ENCODE peak calls at places on chromosomes 2 and 18, in five cellular contexts. One of them, this sample, is unnamed. For H3K9me3, the result is how much of the 10 kb centered on the place peaks cover.

GRCh38 chr2:177429688-177430325 is 37.2 kb downstream of the AGPS start:
- DNase-seq in right lobe of liver: no peak
- DNase-seq in HCT116: no peak
- DNase-seq in upper lobe of left lung: no peak
- DNase-seq in IMR-90: peak
- DNase-seq in this sample: no peak

GRCh38 chr2:96117701-96118588 is 1.6 kb upstream of the ADRA2B start:
- DNase-seq in IMR-90: no peak
- DNase-seq in upper lobe of left lung: no peak
- DNase-seq in HCT116: no peak
- DNase-seq in right lobe of liver: peak
- DNase-seq in this sample: no peak

GRCh38 chr2:127597046-127597983 is 48.6 kb upstream of the GPR17 start:
- DNase-seq in upper lobe of left lung: peak
- DNase-seq in IMR-90: no peak
- DNase-seq in right lobe of liver: no peak
- DNase-seq in HCT116: no peak
- DNase-seq in this sample: peak

GRCh38 chr2:11658623-11659475 is 11.1 kb downstream of the NTSR2 start:
- DNase-seq in IMR-90: no peak
- DNase-seq in HCT116: no peak
- DNase-seq in upper lobe of left lung: no peak
- DNase-seq in right lobe of liver: no peak
- DNase-seq in this sample: no peak

GRCh38 chr2:169159686-169160085 is 90.3 kb downstream of the DHRS9 start:
- DNase-seq in right lobe of liver: no peak
- DNase-seq in IMR-90: no peak
- DNase-seq in upper lobe of left lung: no peak
- DNase-seq in HCT116: no peak
- DNase-seq in this sample: no peak

GRCh38 chr2:231260442-231260841 is 62.0 kb downstream of the ARMC9 start:
- DNase-seq in IMR-90: peak
- DNase-seq in upper lobe of left lung: no peak
- DNase-seq in right lobe of liver: no peak
- DNase-seq in HCT116: no peak
- DNase-seq in this sample: peak

GRCh38 chr2:223494496-223494895 is 107.7 kb downstream of the SCG2 start:
- DNase-seq in IMR-90: no peak
- DNase-seq in HCT116: no peak
- DNase-seq in right lobe of liver: no peak
- DNase-seq in upper lobe of left lung: no peak
- DNase-seq in this sample: no peak

GRCh38 chr2:30979822-30980245 is 158.4 kb downstream of the GALNT14 start:
- DNase-seq in HCT116: peak
- DNase-seq in upper lobe of left lung: no peak
- DNase-seq in IMR-90: peak
- DNase-seq in right lobe of liver: no peak
- DNase-seq in this sample: no peak

GRCh38 chr18:74989134-74989533 is 219.8 kb downstream of the PTGR3 start:
- DNase-seq in upper lobe of left lung: no peak
- DNase-seq in right lobe of liver: no peak
- DNase-seq in IMR-90: no peak
- DNase-seq in HCT116: no peak
- DNase-seq in this sample: no peak

GRCh38 chr2:2764739-2765138 is 433.7 kb upstream of the MYT1L start:
- DNase-seq in HCT116: no peak
- DNase-seq in right lobe of liver: peak
- DNase-seq in IMR-90: no peak
- DNase-seq in upper lobe of left lung: no peak
- DNase-seq in this sample: no peak
- H3K9me3 ChIP-seq in HCT116: under half
- H3K9me3 ChIP-seq in right lobe of liver: under half
- H3K9me3 ChIP-seq in IMR-90: half or more
- H3K9me3 ChIP-seq in upper lobe of left lung: under half
- H3K9me3 ChIP-seq in this sample: under half

GRCh38 chr2:190366248-190366753 is 22.9 kb downstream of the INPP1 start:
- DNase-seq in upper lobe of left lung: no peak
- DNase-seq in right lobe of liver: no peak
- DNase-seq in IMR-90: no peak
- DNase-seq in HCT116: no peak
- DNase-seq in this sample: no peak

GRCh38 chr2:190367091-190367490 is 23.7 kb downstream of the INPP1 start:
- DNase-seq in HCT116: no peak
- DNase-seq in right lobe of liver: no peak
- DNase-seq in upper lobe of left lung: no peak
- DNase-seq in IMR-90: no peak
- DNase-seq in this sample: no peak

GRCh38 chr2:190362894-190363293 is 19.5 kb downstream of the INPP1 start:
- DNase-seq in IMR-90: no peak
- DNase-seq in HCT116: no peak
- DNase-seq in right lobe of liver: no peak
- DNase-seq in upper lobe of left lung: no peak
- DNase-seq in this sample: no peak

GRCh38 chr2:190369635-190370034 is 26.2 kb downstream of the INPP1 start:
- DNase-seq in HCT116: no peak
- DNase-seq in right lobe of liver: no peak
- DNase-seq in IMR-90: no peak
- DNase-seq in upper lobe of left lung: no peak
- DNase-seq in this sample: no peak

DNA sequence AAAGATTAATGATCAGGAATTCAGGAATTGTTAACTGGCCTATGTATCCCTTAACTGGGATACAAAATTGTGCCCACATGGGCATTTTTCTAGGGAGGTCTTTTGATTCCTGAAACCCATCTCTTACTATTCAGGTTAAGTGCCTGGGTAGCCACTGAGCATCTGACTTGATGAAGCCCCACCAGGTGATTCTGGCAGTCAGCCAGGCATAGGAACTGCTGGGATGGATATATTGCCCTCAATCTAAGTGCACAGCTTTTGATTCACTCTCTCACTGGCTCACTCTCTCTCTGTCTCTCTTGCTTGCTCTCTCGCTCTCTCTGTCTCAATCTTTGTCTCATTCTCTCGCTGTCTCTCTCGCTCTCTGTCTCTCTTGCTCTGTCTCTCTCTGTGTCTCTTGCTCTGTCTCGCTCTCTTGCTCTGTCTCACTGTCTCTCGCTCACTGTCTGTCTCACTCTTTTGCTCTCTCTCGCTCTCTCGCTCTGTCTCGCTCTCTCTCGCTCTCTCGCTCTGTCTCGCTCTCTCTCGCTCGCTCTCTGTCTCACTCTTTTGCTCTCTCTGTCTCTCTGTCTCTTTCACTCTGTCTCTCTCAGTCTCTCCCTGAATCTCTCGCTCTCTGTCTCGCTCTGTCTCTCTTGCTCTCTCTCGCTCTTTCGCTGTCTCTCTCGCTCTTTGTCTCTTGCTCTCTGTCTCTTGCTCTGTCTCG is 22.3 kb downstream of the INPP1 start:
- DNase-seq in HCT116: no peak
- DNase-seq in upper lobe of left lung: no peak
- DNase-seq in IMR-90: no peak
- DNase-seq in right lobe of liver: no peak
- DNase-seq in this sample: no peak
- H3K27ac ChIP-seq in HCT116: no peak
- H3K27ac ChIP-seq in upper lobe of left lung: no peak
- H3K27ac ChIP-seq in IMR-90: no peak
- H3K27ac ChIP-seq in right lobe of liver: no peak
- H3K27ac ChIP-seq in this sample: no peak

GRCh38 chr2:69250981-69251380 is 136.0 kb downstream of the GFPT1 start:
- DNase-seq in HCT116: no peak
- DNase-seq in right lobe of liver: no peak
- DNase-seq in upper lobe of left lung: no peak
- DNase-seq in IMR-90: no peak
- DNase-seq in this sample: no peak

GRCh38 chr2:69248232-69248631 is 138.8 kb downstream of the GFPT1 start:
- DNase-seq in right lobe of liver: no peak
- DNase-seq in upper lobe of left lung: no peak
- DNase-seq in IMR-90: no peak
- DNase-seq in HCT116: no peak
- DNase-seq in this sample: no peak

GRCh38 chr2:69253033-69253535 is 133.9 kb downstream of the GFPT1 start:
- DNase-seq in HCT116: no peak
- DNase-seq in right lobe of liver: no peak
- DNase-seq in IMR-90: peak
- DNase-seq in upper lobe of left lung: no peak
- DNase-seq in this sample: no peak

GRCh38 chr2:69255760-69256159 is 131.3 kb downstream of the GFPT1 start:
- DNase-seq in upper lobe of left lung: no peak
- DNase-seq in right lobe of liver: no peak
- DNase-seq in IMR-90: no peak
- DNase-seq in HCT116: no peak
- DNase-seq in this sample: no peak

DNA sequence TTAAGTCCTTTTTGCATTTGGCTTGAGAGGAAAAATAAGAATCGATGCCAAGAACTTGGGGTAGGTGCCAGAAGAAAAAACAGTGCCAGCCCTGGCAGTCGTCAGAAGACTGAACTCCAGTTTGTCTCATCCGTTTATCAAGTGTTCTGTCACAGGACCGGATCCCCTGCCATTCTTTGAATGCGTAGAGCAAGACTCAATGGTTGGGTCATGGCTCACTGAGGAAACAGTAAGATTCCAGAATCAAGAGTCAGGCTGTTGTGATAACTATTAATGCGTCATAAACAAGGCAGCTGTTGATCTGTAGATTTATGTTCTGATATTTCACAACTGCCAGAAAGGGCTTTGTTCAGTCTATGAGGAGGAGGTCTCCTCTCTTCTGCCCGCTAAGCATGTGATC is 133.1 kb downstream of the GFPT1 start:
- DNase-seq in upper lobe of left lung: no peak
- DNase-seq in HCT116: no peak
- DNase-seq in IMR-90: peak
- DNase-seq in right lobe of liver: no peak
- DNase-seq in this sample: peak
- TF ChIP-seq POLR2A in upper lobe of left lung: no peak
- TF ChIP-seq POLR2A in HCT116: no peak
- TF ChIP-seq POLR2A in IMR-90: peak
- TF ChIP-seq POLR2A in right lobe of liver: no peak
- TF ChIP-seq POLR2A in this sample: no peak

GRCh38 chr18:42412896-42413295 is 457.9 kb downstream of the PIK3C3 start:
- DNase-seq in right lobe of liver: no peak
- DNase-seq in HCT116: no peak
- DNase-seq in upper lobe of left lung: no peak
- DNase-seq in IMR-90: no peak
- DNase-seq in this sample: no peak
- H3K9me3 ChIP-seq in right lobe of liver: under half
- H3K9me3 ChIP-seq in HCT116: under half
- H3K9me3 ChIP-seq in upper lobe of left lung: under half
- H3K9me3 ChIP-seq in IMR-90: under half
- H3K9me3 ChIP-seq in this sample: under half

GRCh38 chr2:43358688-43359201 is 132.3 kb upstream of the ZFP36L2 start:
- DNase-seq in HCT116: no peak
- DNase-seq in upper lobe of left lung: no peak
- DNase-seq in right lobe of liver: no peak
- DNase-seq in IMR-90: peak
- DNase-seq in this sample: no peak
- H3K27ac ChIP-seq in HCT116: no peak
- H3K27ac ChIP-seq in upper lobe of left lung: no peak
- H3K27ac ChIP-seq in right lobe of liver: peak
- H3K27ac ChIP-seq in IMR-90: peak
- H3K27ac ChIP-seq in this sample: peak

DNA sequence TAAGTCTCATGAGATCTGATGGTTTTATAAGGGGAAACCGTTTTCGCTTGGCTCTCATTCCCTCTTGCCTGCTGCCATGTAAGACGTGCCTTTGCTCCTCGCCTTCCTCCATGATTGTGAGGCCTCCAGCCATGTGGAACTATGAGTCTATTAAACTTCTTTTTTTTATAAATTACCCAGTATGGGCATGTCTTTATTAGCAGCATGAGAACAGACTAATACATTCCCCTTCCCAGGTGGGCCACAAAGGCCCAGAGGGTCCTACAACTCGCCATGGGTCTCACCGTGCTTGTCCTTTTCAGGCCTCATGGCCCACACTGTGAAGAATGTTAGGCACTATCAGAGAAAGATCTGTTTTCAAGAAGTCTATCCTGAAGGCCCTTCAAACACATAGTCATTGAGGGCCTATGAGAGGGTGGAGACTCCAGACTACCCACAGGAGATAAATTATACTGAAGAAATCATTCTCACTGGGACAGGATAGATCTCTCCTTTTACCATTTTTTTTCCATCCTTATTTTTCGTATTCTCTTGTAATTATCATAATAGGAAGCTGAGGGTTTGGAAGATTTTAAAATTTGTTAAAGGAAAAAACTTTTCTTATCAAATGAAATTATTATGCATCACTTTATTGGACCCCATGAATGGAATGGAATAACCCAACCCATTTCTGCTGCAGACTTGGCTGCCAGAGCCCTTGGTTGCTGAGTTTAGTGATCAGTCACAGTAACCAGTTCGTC is 91.0 kb upstream of the MSH2 start:
- DNase-seq in right lobe of liver: no peak
- DNase-seq in HCT116: no peak
- DNase-seq in upper lobe of left lung: no peak
- DNase-seq in IMR-90: no peak
- DNase-seq in this sample: no peak
- TF ChIP-seq POLR2A in right lobe of liver: no peak
- TF ChIP-seq POLR2A in HCT116: no peak
- TF ChIP-seq POLR2A in upper lobe of left lung: no peak
- TF ChIP-seq POLR2A in IMR-90: no peak
- TF ChIP-seq POLR2A in this sample: no peak

DNA sequence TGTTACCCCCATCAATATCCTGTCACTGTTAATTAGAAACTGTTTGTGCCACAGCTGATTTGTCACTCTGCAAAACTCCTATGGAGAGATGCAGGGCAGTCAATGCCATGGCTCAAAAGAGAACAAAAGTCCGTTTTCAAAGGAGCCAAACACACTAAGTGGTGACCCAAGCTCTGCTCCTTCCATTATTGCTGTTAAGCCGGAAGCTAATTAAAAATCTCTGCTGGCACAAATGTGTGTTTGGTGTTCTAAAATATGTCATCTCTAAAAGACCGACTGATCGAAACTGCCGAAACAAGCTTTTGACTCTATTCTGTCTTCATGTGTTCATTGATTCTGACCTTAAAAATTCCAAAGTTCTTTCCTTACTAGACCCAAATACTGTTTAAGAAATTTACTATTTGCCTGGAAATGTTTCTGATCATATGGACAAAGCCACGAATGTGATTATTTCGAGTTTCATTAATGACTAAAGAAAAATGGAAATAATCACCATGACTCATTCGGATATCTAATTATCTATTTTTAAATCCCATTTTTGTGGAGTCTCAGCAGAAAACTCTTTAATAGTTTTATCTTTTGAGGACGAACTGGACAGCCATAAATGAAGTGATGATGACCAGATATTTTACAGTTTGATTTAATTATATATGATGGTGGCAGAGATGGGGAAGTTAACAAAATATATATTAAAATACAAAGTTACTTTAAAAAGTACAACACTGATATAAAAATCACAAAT is 287.6 kb downstream of the SOCS6 start:
- DNase-seq in HCT116: no peak
- DNase-seq in IMR-90: no peak
- DNase-seq in upper lobe of left lung: no peak
- DNase-seq in right lobe of liver: no peak
- DNase-seq in this sample: no peak
- H3K9me3 ChIP-seq in HCT116: under half
- H3K9me3 ChIP-seq in IMR-90: under half
- H3K9me3 ChIP-seq in upper lobe of left lung: under half
- H3K9me3 ChIP-seq in right lobe of liver: under half
- H3K9me3 ChIP-seq in this sample: under half

GRCh38 chr2:64808092-64808491 is 154.4 kb upstream of the SERTAD2 start:
- DNase-seq in right lobe of liver: no peak
- DNase-seq in IMR-90: no peak
- DNase-seq in HCT116: no peak
- DNase-seq in upper lobe of left lung: no peak
- DNase-seq in this sample: no peak
- H3K27ac ChIP-seq in right lobe of liver: no peak
- H3K27ac ChIP-seq in IMR-90: no peak
- H3K27ac ChIP-seq in HCT116: no peak
- H3K27ac ChIP-seq in upper lobe of left lung: no peak
- H3K27ac ChIP-seq in this sample: no peak